ENCODE peak calls at places on chromosome 17, in five cellular contexts. K is heart left ventricle, X is IMR-90, P is tibial nerve, G is uterus. I is an unnamed sample.

GRCh38 chr17:17082878-17083277 is 40.6 kb downstream of the MPRIP start:
- DNase-seq in X (no peak), G (no peak), K (no peak), P (no peak), I (no peak)

GRCh38 chr17:41907633-41908539 is 10.9 kb downstream of the ACLY start:
- DNase-seq in X (peak), K (no peak), G (no peak), P (no peak), I (no peak)

GRCh38 chr17:80316927-80317705 is 56.5 kb downstream of the RNF213 start:
- DNase-seq in P (no peak), G (peak), X (no peak), K (peak), I (no peak)

GRCh38 chr17:34070712-34071111 is 184.4 kb upstream of the CCL2 start:
- DNase-seq in X (no peak), G (no peak), K (no peak), P (no peak), I (no peak)

GRCh38 chr17:70165383-70165782 is 3.9 kb upstream of the KCNJ2 start:
- DNase-seq in G (no peak), K (no peak), P (no peak), X (no peak), I (no peak)

GRCh38 chr17:49589556-49589885 is 13.8 kb downstream of the NXPH3 start:
- DNase-seq in X (no peak), K (no peak), G (no peak), P (no peak), I (no peak)

GRCh38 chr17:74392848-74393247 is 25.5 kb downstream of the GPR142 start:
- DNase-seq in K (no peak), G (no peak), P (no peak), X (no peak), I (no peak)

GRCh38 chr17:42520540-42520951 is 15.5 kb upstream of the NAGLU start:
- DNase-seq in G (no peak), P (no peak), K (no peak), X (no peak), I (no peak)

GRCh38 chr17:29617481-29618271 is 5.0 kb downstream of the CORO6 start:
- DNase-seq in X (peak), K (peak), P (no peak), G (no peak), I (peak)

GRCh38 chr17:43988301-43988700 is 16.1 kb upstream of the NAGS start:
- DNase-seq in K (no peak), G (no peak), X (no peak), P (no peak), I (peak)

GRCh38 chr17:38898812-38899348 is 26.5 kb upstream of the LASP1NB start:
- DNase-seq in G (no peak), X (no peak), P (no peak), K (peak), I (peak)

GRCh38 chr17:11996722-11997146 is 541 bp downstream of the ZNF18 start:
- DNase-seq in G (no peak), K (no peak), P (peak), X (peak), I (peak)

GRCh38 chr17:14940946-14941280 is 324.2 kb downstream of the PMP22 start:
- DNase-seq in X (no peak), G (no peak), P (no peak), K (no peak), I (no peak)

GRCh38 chr17:62187681-62188080 is 122.6 kb upstream of the MED13 start:
- DNase-seq in X (peak), K (no peak), G (no peak), P (no peak), I (no peak)

GRCh38 chr17:27241346-27241946 is 52.5 kb upstream of the WSB1 start:
- DNase-seq in P (no peak), X (peak), K (no peak), G (no peak), I (peak)

GRCh38 chr17:69410671-69411070 is 3.8 kb upstream of the MAP2K6 start:
- DNase-seq in P (no peak), K (no peak), X (no peak), G (no peak), I (no peak)

GRCh38 chr17:80970044-80970761 is 21.4 kb upstream of the CHMP6 start:
- DNase-seq in X (no peak), K (peak), P (peak), G (peak), I (no peak)

GRCh38 chr17:42276609-42277341 is 584 bp upstream of the STAT5B start:
- DNase-seq in P (peak), G (peak), K (peak), X (peak), I (peak)

GRCh38 chr17:39972271-39972670 is 8.3 kb upstream of the PSMD3 start:
- DNase-seq in K (no peak), G (no peak), X (peak), P (no peak), I (no peak)

GRCh38 chr17:8016632-8017424 is 14.4 kb downstream of the GUCY2D start:
- DNase-seq in G (no peak), K (peak), P (peak), X (no peak), I (peak)

GRCh38 chr17:27782791-27783206 is 17.5 kb downstream of the NOS2 start:
- DNase-seq in P (peak), K (no peak), G (no peak), X (no peak), I (no peak)

GRCh38 chr17:15411556-15412198 is 55.7 kb downstream of the CDRT4 start:
- DNase-seq in P (peak), K (no peak), X (no peak), G (peak), I (peak)

GRCh38 chr17:66540131-66540781 is 237.8 kb downstream of the PRKCA start:
- DNase-seq in P (peak), X (peak), K (peak), G (peak), I (no peak)

GRCh38 chr17:64343833-64344637 is 46.6 kb downstream of the PECAM1 start:
- DNase-seq in P (peak), G (peak), K (peak), X (peak), I (peak)

GRCh38 chr17:20010099-20010863 is 1.1 kb downstream of the SPECC1 start:
- DNase-seq in K (no peak), G (peak), P (peak), X (peak), I (peak)

GRCh38 chr17:6576038-6576437 is 19.7 kb upstream of the PITPNM3 start:
- DNase-seq in K (no peak), P (no peak), G (no peak), X (no peak), I (no peak)

GRCh38 chr17:40460585-40460975 is 17.3 kb downstream of the IGFBP4 start:
- DNase-seq in X (no peak), K (no peak), G (no peak), P (no peak), I (no peak)

GRCh38 chr17:74368341-74369152 is 1.2 kb downstream of the GPR142 start:
- DNase-seq in K (peak), P (peak), G (peak), X (peak), I (peak)

GRCh38 chr17:50763716-50764450 is 3.4 kb downstream of the ANKRD40CL start:
- DNase-seq in P (no peak), X (no peak), K (no peak), G (no peak), I (peak)

GRCh38 chr17:8693328-8693727 is 51.3 kb downstream of the CCDC42 start:
- DNase-seq in G (no peak), X (no peak), P (no peak), K (no peak), I (no peak)

GRCh38 chr17:64679710-64680216 is 17.7 kb upstream of the SMURF2 start:
- DNase-seq in P (no peak), K (no peak), G (no peak), X (peak), I (no peak)

GRCh38 chr17:48149174-48150106 is 41.9 kb downstream of the SNX11 start:
- DNase-seq in G (no peak), P (no peak), K (no peak), X (no peak), I (no peak)

GRCh38 chr17:64200080-64201042 is 62.7 kb downstream of the TEX2 start:
- DNase-seq in G (no peak), P (no peak), K (no peak), X (peak), I (no peak)

GRCh38 chr17:39674702-39675389 is 6.6 kb downstream of the PNMT start:
- DNase-seq in G (no peak), X (no peak), P (no peak), K (peak), I (peak)

GRCh38 chr17:28745052-28745776 is 1.4 kb downstream of the TRAF4 start:
- DNase-seq in K (no peak), G (peak), X (peak), P (peak), I (peak)

GRCh38 chr17:42159796-42160551 is 5.2 kb upstream of the RAB5C start:
- DNase-seq in X (no peak), P (no peak), G (no peak), K (no peak), I (peak)

GRCh38 chr17:39729280-39729851 is 966 bp downstream of the MIEN1 start:
- DNase-seq in X (peak), P (no peak), K (no peak), G (no peak), I (no peak)

GRCh38 chr17:226773-227580 is 45.5 kb upstream of the DOC2B start:
- DNase-seq in X (no peak), P (no peak), K (peak), G (no peak), I (no peak)

GRCh38 chr17:73822371-73822770 is 178.1 kb upstream of the SDK2 start:
- DNase-seq in K (no peak), P (no peak), G (no peak), X (no peak), I (no peak)

GRCh38 chr17:51351890-51352289 is 91.5 kb downstream of the UTP18 start:
- DNase-seq in P (no peak), G (no peak), X (peak), K (no peak), I (peak)

DNA sequence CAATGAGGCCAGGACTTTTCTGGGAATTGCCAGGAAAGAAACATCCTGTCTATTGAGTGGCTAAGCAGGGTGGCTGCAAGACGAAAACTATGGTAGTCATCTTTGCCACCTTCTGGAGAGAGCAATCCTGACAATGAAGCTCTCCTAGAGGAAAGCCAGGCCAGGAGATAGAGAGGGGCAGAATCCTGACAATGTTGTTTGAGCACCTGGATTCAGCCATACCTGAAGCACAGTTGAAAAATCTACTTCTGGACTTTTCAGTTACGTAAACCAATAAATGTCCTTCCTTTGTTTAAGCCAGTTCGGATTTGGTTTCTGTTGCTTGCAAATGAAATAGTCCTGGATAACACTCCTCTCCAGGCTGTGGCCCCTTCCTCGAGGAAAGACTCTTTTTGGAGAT is 9.4 kb downstream of the P2RX1 start:
- DNase-seq in K (no peak), X (no peak), P (no peak), G (no peak), I (no peak)
- TF ChIP-seq POLR2A in K (no peak), X (no peak), P (no peak), G (no peak), I (no peak)

GRCh38 chr17:13407381-13407780 is 194.3 kb downstream of the HS3ST3A1 start:
- DNase-seq in X (no peak), G (no peak), P (no peak), K (no peak), I (peak)

GRCh38 chr17:13405807-13406206 is 195.9 kb downstream of the HS3ST3A1 start:
- DNase-seq in K (no peak), G (no peak), P (no peak), X (no peak), I (no peak)

GRCh38 chr17:13405080-13405479 is 196.6 kb downstream of the HS3ST3A1 start:
- DNase-seq in G (no peak), P (no peak), K (no peak), X (no peak), I (no peak)

GRCh38 chr17:13409455-13409854 is 192.3 kb downstream of the HS3ST3A1 start:
- DNase-seq in P (no peak), G (no peak), X (no peak), K (no peak), I (no peak)

DNA sequence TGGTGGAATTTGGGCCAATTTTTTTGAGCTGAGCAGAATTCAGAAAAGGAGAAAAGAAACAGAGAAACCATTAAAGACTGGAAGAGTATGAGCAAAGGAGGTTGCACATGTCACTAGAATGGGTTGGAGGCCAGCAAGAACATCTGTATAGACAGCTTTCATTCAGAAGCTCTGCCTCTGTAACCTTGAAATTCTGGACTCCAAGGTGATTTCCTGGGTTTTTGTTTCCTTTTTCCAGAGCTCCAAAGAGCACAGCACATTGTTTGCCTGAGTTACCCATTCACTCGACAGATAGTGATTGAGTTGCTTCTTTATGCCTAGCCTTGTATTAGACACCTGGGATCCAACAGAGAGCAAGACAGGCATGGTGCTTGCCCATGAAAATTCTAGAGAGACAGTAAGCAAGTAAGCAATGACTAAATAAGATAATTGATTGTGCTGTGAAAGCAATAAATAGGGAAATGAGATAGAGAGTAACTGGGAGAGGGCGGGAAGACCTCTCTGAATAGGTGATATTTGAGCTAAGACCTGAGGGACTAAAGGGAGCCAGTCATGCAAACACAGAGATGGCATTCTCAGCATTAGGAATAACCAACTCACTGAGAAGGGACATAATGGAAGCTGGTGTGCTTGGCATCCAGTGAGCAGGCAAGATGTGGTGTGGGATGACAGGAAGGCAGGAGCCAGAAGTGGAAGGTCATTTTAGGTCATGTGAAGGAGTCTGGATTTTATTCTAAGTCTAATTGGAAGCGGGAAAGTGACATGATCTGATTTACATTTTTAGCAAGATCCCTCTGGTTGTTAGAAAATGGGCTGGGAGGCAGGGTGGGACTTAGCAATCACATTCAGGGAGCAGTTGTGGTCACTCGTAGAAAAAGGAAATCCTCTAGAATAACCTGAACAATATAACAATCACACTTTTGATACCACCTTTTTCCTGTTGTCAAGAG is 197.5 kb downstream of the HS3ST3A1 start:
- DNase-seq in P (no peak), G (no peak), X (no peak), K (no peak), I (no peak)
- H3K27ac ChIP-seq in P (no peak), G (no peak), X (no peak), K (no peak), I (no peak)

DNA sequence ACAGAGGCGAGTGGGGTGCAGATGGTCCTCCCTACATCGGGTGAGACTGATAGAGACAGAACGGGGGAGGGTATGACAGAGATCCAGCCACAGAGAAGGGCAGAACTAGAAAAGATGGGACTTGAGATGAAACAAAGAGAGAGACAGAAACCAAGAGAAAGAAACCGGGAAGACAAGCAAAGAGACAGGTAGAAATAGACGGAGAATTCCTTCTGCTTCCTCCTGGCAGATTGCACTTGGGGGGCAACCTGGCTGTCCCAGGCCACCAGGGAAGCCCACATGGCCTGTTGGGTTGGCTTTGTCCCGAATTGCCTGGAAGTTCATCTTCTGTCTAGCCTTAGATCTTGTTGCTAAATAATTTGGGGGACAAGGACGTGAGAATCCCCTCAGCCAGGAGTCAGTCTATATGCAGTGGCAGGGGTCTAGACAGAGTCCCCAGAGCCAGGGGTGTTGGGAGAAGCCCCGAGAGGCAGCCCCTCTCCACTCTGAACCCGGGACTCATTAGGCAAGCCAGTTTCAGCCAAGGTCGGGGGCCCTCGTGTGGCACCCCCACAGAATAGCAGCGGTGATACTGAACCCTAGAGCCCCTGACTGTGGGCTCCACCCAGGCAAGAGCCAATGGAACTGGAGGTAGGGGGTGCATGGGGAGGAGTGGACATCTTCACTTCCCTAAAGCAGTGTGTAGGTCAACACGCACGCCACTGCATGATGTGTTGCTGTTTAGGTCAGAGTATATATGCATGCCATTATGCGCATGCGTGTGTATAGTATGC is 626 bp upstream of the TSPOAP1 start:
- DNase-seq in P (no peak), X (no peak), G (no peak), K (peak), I (no peak)
- TF ChIP-seq POLR2A in P (no peak), X (no peak), G (no peak), K (no peak), I (no peak)

DNA sequence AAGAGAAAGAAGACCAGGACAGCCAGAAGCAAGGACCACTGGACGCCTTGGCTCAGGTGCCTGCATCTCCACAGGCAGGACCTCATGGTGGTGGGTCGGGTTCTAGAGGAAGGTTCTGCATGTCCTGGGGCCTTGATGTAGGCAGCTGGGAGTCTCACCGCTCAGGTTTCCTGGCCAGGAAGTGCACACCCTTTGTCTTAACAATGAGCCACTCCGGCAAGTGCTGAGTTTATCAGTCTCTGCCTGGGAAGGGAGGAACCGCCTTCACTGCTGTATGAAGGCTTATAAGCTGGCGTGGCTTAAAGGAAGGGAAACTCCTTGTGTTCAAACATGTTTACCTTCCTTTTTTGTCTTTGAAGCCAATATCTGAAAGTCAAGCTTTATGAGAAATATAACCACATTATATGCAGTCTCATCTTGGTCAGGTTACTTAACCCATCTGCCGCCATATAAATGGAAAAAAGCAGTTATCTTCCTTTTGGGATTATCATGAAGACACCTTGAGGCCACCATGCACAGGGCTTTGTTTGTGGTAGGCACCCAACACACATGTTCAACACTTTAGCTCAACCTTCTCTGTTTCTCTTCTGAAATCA is at the start of gene ST6GALNAC1:
- DNase-seq in X (no peak), G (no peak), K (no peak), P (no peak), I (no peak)
- H3K27ac ChIP-seq in X (no peak), G (no peak), K (peak), P (no peak), I (no peak)

DNA sequence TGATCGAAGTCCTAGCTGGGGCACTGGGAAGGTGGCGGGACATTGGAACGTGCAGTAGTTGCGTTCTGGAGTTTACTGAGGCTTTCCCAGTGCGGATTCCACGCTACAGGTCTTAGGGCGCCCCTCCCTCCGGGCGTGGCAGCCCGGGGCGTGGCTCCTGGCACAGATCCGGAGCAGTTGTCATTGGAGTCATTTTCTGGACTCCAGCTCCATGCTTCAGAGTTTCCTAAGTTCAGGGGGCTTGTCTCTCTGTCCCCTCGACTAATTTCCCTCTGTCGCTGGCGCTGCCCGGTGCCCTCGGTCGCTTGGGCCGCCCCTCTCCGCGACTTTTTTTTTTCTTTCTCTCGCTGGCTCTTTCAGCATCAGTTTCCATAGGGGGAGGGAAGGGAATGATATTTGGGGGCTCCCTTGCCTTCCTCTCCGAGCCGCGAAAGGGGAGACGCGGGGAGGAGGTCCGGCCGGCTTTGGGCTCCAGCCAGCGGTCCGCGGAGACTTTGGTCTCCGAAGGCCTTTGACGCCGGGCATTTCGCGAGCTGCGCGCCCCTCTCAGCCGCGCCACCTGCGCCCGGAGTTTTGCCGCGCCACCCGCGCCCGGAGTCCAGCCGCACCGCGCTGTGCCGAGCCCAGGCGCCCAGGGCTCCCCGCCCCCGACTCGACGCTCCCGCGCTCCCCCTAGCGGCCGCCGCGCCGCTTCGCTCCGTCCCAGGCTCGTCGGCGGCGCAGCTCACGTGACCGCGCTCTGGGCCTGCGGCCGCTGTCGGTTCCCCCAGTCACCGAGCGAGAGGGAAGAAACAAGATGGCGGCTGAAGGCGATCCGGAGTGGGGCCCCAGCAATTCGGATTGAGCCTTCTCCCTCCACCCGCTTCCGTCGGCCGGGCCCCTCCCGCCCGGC is at the start of gene BPTF:
- DNase-seq in G (peak), P (peak), X (peak), K (peak), I (peak)
- TF ChIP-seq POLR2A in G (peak), P (peak), X (peak), K (no peak), I (no peak)